ENCODE peak calls at places on chromosome 4, in ten cellular contexts. M is tibial nerve; I is dorsolateral prefrontal cortex; C is CD8-positive, alpha-beta T cell; X is cardiac muscle cell; N is hepatocyte; H is GM20000; P is nephron progenitor cell; D is RWPE1; A is sigmoid colon. S is an unnamed sample.

GRCh38 chr4:186536285-186536684 is 19.1 kb downstream of the MTNR1A start:
- DNase-seq in M (no peak), I (no peak), C (no peak), X (no peak), N (no peak), H (no peak), P (no peak), D (no peak), A (no peak), S (no peak)

GRCh38 chr4:53987761-53988171 is 76.6 kb downstream of the CHIC2 start:
- DNase-seq in M (no peak), I (no peak), C (no peak), X (peak), N (peak), H (no peak), P (no peak), D (peak), A (no peak), S (no peak)

GRCh38 chr4:140233811-140234696 is 80.1 kb upstream of the MAML3 start:
- DNase-seq in M (no peak), I (no peak), C (no peak), X (peak), N (peak), H (no peak), P (no peak), D (peak), A (no peak), S (peak)

GRCh38 chr4:110483516-110483915 is 7.6 kb downstream of the ENPEP start:
- DNase-seq in M (no peak), I (no peak), C (no peak), X (no peak), N (no peak), H (no peak), P (no peak), D (no peak), A (no peak), S (no peak)

GRCh38 chr4:153247116-153247490 is 42.9 kb downstream of the TRIM2 start:
- DNase-seq in M (no peak), I (no peak), C (no peak), X (no peak), N (no peak), H (no peak), P (no peak), D (no peak), A (no peak), S (no peak)

GRCh38 chr4:165592386-165592785 is 213.6 kb downstream of the CPE start:
- DNase-seq in M (no peak), I (no peak), C (no peak), X (peak), N (no peak), H (no peak), P (no peak), D (no peak), A (no peak), S (no peak)

GRCh38 chr4:187139116-187139515 is 415.5 kb upstream of the FAT1 start:
- DNase-seq in M (no peak), I (no peak), C (no peak), X (no peak), N (no peak), H (no peak), P (no peak), D (no peak), A (no peak), S (no peak)

GRCh38 chr4:77473509-77473908 is 132.1 kb upstream of the CXCL13 start:
- DNase-seq in M (no peak), I (no peak), C (no peak), X (peak), N (peak), H (peak), P (no peak), D (no peak), A (no peak), S (peak)

GRCh38 chr4:169619518-169619957 is 840 bp upstream of the CLCN3 start:
- DNase-seq in M (no peak), I (peak), C (peak), X (peak), N (peak), H (peak), P (peak), D (peak), A (no peak), S (peak)

GRCh38 chr4:43238556-43238955 is 346.0 kb downstream of the GRXCR1 start:
- DNase-seq in M (no peak), I (no peak), C (no peak), X (no peak), N (no peak), H (no peak), P (no peak), D (no peak), A (no peak), S (no peak)

GRCh38 chr4:8847764-8848163 is 23.9 kb downstream of the HMX1 start:
- DNase-seq in M (no peak), I (no peak), C (no peak), X (no peak), N (no peak), H (no peak), P (no peak), D (no peak), A (peak), S (no peak)

GRCh38 chr4:163536101-163536500 is 41.6 kb downstream of the TMA16 start:
- DNase-seq in M (no peak), I (no peak), C (no peak), X (peak), N (no peak), H (no peak), P (no peak), D (no peak), A (no peak), S (no peak)

GRCh38 chr4:23422878-23423277 is 467.0 kb downstream of the PPARGC1A start:
- DNase-seq in M (no peak), I (no peak), C (no peak), X (no peak), N (no peak), H (no peak), P (no peak), D (no peak), A (no peak), S (no peak)

GRCh38 chr4:89657931-89658700 is 178.8 kb downstream of the SNCA start:
- DNase-seq in M (no peak), I (no peak), C (no peak), X (peak), N (peak), H (no peak), P (no peak), D (no peak), A (no peak), S (peak)
- TF ChIP-seq CTCF in M (peak), I (peak), C (peak), X (peak), N (peak), H (no peak), P (peak), D (peak), A (no peak), S (peak)

DNA sequence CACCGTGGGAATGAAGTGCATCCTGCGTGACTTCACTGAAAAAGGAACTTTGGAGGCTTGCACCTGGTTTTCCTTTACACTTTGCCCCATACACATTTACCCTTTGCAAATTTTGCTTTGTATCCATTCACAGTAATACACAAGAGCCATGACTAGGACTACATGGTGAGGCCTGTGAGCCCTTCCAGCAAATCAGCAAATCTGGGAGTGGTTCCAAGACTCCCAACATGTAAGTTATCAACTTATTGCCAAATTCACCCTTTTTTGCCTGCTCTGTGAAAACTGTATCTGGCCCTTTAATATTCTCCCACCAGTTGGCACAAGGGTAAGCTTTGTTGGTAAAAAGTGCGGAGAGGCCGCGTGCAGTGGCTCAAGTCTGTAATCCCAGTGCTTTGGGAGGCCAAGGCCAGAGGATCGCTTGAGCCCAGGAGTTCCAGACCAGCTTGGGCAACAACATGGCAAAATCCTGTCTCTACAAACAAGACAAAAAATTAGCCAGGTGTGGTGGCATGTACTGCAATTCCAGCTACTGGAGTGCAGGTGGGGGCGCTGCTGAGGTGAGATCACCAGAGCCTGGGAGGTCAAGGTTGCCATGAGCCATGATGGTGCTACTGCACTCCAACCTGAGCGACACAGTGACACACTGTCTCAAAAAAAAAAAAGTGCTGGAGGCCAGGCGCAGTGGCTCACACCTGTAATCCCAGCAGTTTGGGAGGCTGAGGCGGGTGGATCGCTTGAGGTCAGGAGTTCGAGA is 5.0 kb downstream of the PRMT9 start:
- DNase-seq in M (no peak), I (no peak), C (no peak), X (peak), N (no peak), H (no peak), P (no peak), D (no peak), A (no peak), S (peak)
- TF ChIP-seq CTCF in M (no peak), I (no peak), C (no peak), X (no peak), N (peak), H (peak), P (no peak), D (no peak), A (no peak), S (no peak)

GRCh38 chr4:6701371-6701770 is 7.7 kb downstream of the S100P start:
- DNase-seq in M (no peak), I (no peak), C (no peak), X (no peak), N (no peak), H (no peak), P (no peak), D (no peak), A (no peak), S (peak)
- TF ChIP-seq CTCF in M (no peak), I (no peak), C (no peak), X (peak), N (no peak), H (peak), P (peak), D (no peak), A (no peak), S (peak)

DNA sequence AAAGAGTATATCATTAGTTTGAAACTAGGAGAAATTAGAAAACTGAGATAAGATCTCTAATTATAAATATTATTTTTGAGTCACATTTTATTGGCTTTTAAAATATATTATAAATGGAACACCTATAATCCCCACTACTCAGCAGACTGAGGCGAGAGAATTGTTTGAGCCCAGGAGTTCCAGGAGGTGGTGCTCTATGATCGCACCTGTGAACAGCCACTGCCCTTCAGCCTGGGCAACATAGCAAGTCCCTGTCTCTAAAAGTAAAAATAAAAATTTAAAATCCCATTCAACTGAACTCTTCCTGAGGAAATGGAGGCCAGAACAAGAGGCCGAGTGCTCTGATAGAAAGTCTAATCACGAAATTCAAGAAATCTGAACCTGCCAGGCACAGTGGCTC is 6.3 kb upstream of the C4orf36 start:
- DNase-seq in M (no peak), I (no peak), C (no peak), X (no peak), N (peak), H (no peak), P (no peak), D (no peak), A (no peak), S (no peak)
- TF ChIP-seq CTCF in M (no peak), I (peak), C (no peak), X (peak), N (peak), H (no peak), P (no peak), D (peak), A (no peak), S (peak)

DNA sequence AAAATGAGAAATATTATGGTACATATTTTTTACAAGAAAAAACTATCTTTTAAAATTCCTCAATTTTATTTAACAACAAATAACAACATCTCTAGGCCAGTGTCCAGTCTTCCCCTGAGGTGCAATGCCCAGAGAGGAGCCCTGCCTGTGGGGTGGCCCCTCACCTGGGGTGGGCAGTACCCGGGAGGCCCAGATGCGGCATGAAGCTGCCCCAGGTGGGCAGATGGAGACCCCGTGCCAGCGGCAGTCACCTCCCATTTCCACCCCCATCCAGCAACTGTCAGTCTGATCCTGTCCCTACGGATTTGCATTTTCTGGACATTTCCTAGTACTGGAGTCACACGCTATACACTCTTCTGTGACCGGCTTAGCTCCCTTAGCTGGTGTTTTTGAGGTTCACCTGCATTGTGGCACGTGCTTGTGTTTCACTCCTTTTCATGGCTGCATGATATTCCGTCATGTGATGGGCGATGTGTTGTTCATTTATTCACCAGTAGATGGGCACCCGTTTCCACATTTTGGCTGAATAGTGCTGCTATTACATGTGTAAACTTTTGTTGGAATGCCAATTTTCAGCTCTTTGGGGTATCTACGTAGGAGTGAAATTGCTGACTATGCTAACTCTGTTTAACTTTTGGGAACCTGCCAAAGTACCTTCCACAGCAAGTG is 11.9 kb upstream of the MAEA start:
- DNase-seq in M (no peak), I (no peak), C (no peak), X (peak), N (no peak), H (no peak), P (no peak), D (no peak), A (no peak), S (no peak)
- TF ChIP-seq CTCF in M (no peak), I (no peak), C (peak), X (peak), N (no peak), H (no peak), P (no peak), D (no peak), A (no peak), S (peak)

S was measured in A673.